ENCODE peak calls at places on chromosomes 6 and 20, in five cellular contexts. One of them, this sample, is unnamed. For H3K79me2, the result is how much of the 10 kb centered on the place peaks cover.

GRCh38 chr6:49097116-49097515 is 365.9 kb downstream of the MMUT start:
- DNase-seq in K562: no peak
- DNase-seq in OCI-LY7: no peak
- DNase-seq in GM23248: no peak
- DNase-seq in neural progenitor cell: no peak
- DNase-seq in this sample: no peak

GRCh38 chr20:10370091-10370887 is 63.7 kb downstream of the MKKS start:
- DNase-seq in K562: no peak
- DNase-seq in OCI-LY7: no peak
- DNase-seq in GM23248: no peak
- DNase-seq in neural progenitor cell: no peak
- DNase-seq in this sample: no peak

GRCh38 chr6:168274046-168274952 is 45.3 kb downstream of the DACT2 start:
- DNase-seq in K562: no peak
- DNase-seq in OCI-LY7: no peak
- DNase-seq in GM23248: no peak
- DNase-seq in neural progenitor cell: no peak
- DNase-seq in this sample: no peak

GRCh38 chr6:109794201-109794926 is 103.3 kb downstream of the FIG4 start:
- DNase-seq in K562: no peak
- DNase-seq in OCI-LY7: peak
- DNase-seq in GM23248: peak
- DNase-seq in neural progenitor cell: no peak
- DNase-seq in this sample: peak

GRCh38 chr6:127392301-127392700 is 48.9 kb upstream of the ECHDC1 start:
- DNase-seq in K562: no peak
- DNase-seq in OCI-LY7: no peak
- DNase-seq in GM23248: no peak
- DNase-seq in neural progenitor cell: no peak
- DNase-seq in this sample: no peak

GRCh38 chr6:106037060-106037459 is 49.1 kb upstream of the PRDM1 start:
- DNase-seq in K562: no peak
- DNase-seq in OCI-LY7: no peak
- DNase-seq in GM23248: peak
- DNase-seq in neural progenitor cell: no peak
- DNase-seq in this sample: peak

GRCh38 chr6:125302840-125303511 is 1.2 kb upstream of the HDDC2 start:
- DNase-seq in K562: peak
- DNase-seq in OCI-LY7: no peak
- DNase-seq in GM23248: no peak
- DNase-seq in neural progenitor cell: no peak
- DNase-seq in this sample: no peak

GRCh38 chr6:137823826-137824501 is 43.1 kb upstream of the TNFAIP3 start:
- DNase-seq in K562: peak
- DNase-seq in OCI-LY7: no peak
- DNase-seq in GM23248: peak
- DNase-seq in neural progenitor cell: peak
- DNase-seq in this sample: no peak

GRCh38 chr6:10099086-10099499 is 315.8 kb downstream of the TFAP2A start:
- DNase-seq in K562: peak
- DNase-seq in OCI-LY7: no peak
- DNase-seq in GM23248: no peak
- DNase-seq in neural progenitor cell: no peak
- DNase-seq in this sample: peak

GRCh38 chr20:32560482-32560988 is 24.6 kb downstream of the NOL4L start:
- DNase-seq in K562: no peak
- DNase-seq in OCI-LY7: no peak
- DNase-seq in GM23248: no peak
- DNase-seq in neural progenitor cell: no peak
- DNase-seq in this sample: no peak

GRCh38 chr6:44115866-44116265 is 11.4 kb downstream of the MRPL14 start:
- DNase-seq in K562: no peak
- DNase-seq in OCI-LY7: no peak
- DNase-seq in GM23248: peak
- DNase-seq in neural progenitor cell: no peak
- DNase-seq in this sample: peak

GRCh38 chr6:44456070-44456965 is 68.8 kb downstream of the CDC5L start:
- DNase-seq in K562: peak
- DNase-seq in OCI-LY7: peak
- DNase-seq in GM23248: peak
- DNase-seq in neural progenitor cell: peak
- DNase-seq in this sample: peak

GRCh38 chr6:170050591-170051041 is 240.3 kb downstream of the DLL1 start:
- DNase-seq in K562: no peak
- DNase-seq in OCI-LY7: no peak
- DNase-seq in GM23248: no peak
- DNase-seq in neural progenitor cell: no peak
- DNase-seq in this sample: no peak

GRCh38 chr20:64091762-64092161 is 7.6 kb upstream of the LKAAEAR1 start:
- DNase-seq in K562: no peak
- DNase-seq in OCI-LY7: no peak
- DNase-seq in GM23248: no peak
- DNase-seq in neural progenitor cell: peak
- DNase-seq in this sample: no peak

GRCh38 chr6:88913471-88913870 is 49.9 kb downstream of the RNGTT start:
- DNase-seq in K562: no peak
- DNase-seq in OCI-LY7: no peak
- DNase-seq in GM23248: no peak
- DNase-seq in neural progenitor cell: no peak
- DNase-seq in this sample: no peak

GRCh38 chr6:7129784-7130569 is 22.2 kb downstream of the RREB1 start:
- DNase-seq in K562: no peak
- DNase-seq in OCI-LY7: no peak
- DNase-seq in GM23248: peak
- DNase-seq in neural progenitor cell: no peak
- DNase-seq in this sample: peak

GRCh38 chr6:54366647-54367327 is 58.5 kb downstream of the TINAG start:
- DNase-seq in K562: no peak
- DNase-seq in OCI-LY7: no peak
- DNase-seq in GM23248: peak
- DNase-seq in neural progenitor cell: no peak
- DNase-seq in this sample: peak

GRCh38 chr6:29813809-29814208 is 13.8 kb upstream of the HLA-G start:
- DNase-seq in K562: peak
- DNase-seq in OCI-LY7: no peak
- DNase-seq in GM23248: peak
- DNase-seq in neural progenitor cell: no peak
- DNase-seq in this sample: peak

GRCh38 chr6:29965873-29966601 is 23.7 kb downstream of the HLA-A start:
- DNase-seq in K562: peak
- DNase-seq in OCI-LY7: peak
- DNase-seq in GM23248: peak
- DNase-seq in neural progenitor cell: peak
- DNase-seq in this sample: peak

GRCh38 chr6:52087498-52087999 is at the start of gene PKHD1:
- DNase-seq in K562: peak
- DNase-seq in OCI-LY7: peak
- DNase-seq in GM23248: peak
- DNase-seq in neural progenitor cell: peak
- DNase-seq in this sample: peak

GRCh38 chr6:169966312-169967181 is 215.1 kb downstream of the ERMARD start:
- DNase-seq in K562: no peak
- DNase-seq in OCI-LY7: no peak
- DNase-seq in GM23248: no peak
- DNase-seq in neural progenitor cell: no peak
- DNase-seq in this sample: no peak

GRCh38 chr20:39880890-39881289 is 808.1 kb downstream of the MAFB start:
- DNase-seq in K562: peak
- DNase-seq in OCI-LY7: no peak
- DNase-seq in GM23248: peak
- DNase-seq in neural progenitor cell: no peak
- DNase-seq in this sample: no peak

DNA sequence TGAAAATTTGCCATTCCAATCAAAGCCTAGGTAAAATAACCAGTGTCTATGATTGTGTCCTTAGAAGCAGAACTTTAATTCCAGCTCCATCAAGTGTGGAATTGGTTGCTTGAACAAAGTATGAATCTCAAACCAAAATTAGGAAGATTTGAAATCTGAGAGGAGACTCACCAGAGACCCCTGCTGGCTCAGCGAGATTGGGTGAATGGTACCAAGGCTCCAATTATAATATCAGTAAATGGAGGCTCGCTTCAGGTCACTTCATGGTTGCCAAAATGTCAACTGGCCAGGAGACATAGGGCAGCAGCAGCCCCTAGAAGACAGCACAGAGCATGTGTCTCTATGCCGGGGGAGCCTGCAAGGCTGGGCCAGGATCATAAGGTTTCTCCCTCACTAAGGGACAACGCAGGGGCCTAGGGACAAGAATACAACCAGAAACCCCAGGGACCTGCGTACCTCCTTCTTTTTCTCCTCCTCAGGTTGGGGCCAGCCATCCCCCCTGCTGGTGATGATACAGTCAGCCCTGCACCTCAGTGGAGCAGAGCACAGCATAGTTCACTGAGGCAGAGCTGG is 14.0 kb downstream of the RBL1 start:
- DNase-seq in K562: no peak
- DNase-seq in OCI-LY7: no peak
- DNase-seq in GM23248: no peak
- DNase-seq in neural progenitor cell: peak
- DNase-seq in this sample: no peak
- H3K79me2 ChIP-seq in K562: under half
- H3K79me2 ChIP-seq in OCI-LY7: half or more
- H3K79me2 ChIP-seq in GM23248: under half
- H3K79me2 ChIP-seq in neural progenitor cell: under half
- H3K79me2 ChIP-seq in this sample: under half

GRCh38 chr20:4645621-4646020 is 76.1 kb upstream of the PRND start:
- DNase-seq in K562: no peak
- DNase-seq in OCI-LY7: no peak
- DNase-seq in GM23248: no peak
- DNase-seq in neural progenitor cell: no peak
- DNase-seq in this sample: no peak
- H3K4me3 ChIP-seq in K562: no peak
- H3K4me3 ChIP-seq in OCI-LY7: no peak
- H3K4me3 ChIP-seq in GM23248: no peak
- H3K4me3 ChIP-seq in neural progenitor cell: no peak
- H3K4me3 ChIP-seq in this sample: no peak

GRCh38 chr20:51400051-51400926 is 142.2 kb downstream of the NFATC2 start:
- DNase-seq in K562: no peak
- DNase-seq in OCI-LY7: peak
- DNase-seq in GM23248: no peak
- DNase-seq in neural progenitor cell: no peak
- DNase-seq in this sample: no peak
- H3K27ac ChIP-seq in K562: no peak
- H3K27ac ChIP-seq in OCI-LY7: peak
- H3K27ac ChIP-seq in GM23248: no peak
- H3K27ac ChIP-seq in neural progenitor cell: no peak
- H3K27ac ChIP-seq in this sample: no peak

DNA sequence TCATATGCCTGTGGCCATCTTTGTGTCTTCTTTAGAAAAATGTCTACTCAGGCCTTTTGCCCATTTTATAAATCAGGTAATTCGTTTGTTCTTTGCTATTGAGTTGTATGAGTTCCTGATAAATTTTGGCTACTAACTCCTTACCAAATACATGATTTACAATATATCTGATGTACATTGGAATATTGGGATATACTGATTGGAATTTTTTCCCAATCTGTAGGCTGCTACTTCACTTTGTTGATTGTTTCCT is 39.2 kb downstream of the BACH2 start:
- DNase-seq in K562: no peak
- DNase-seq in OCI-LY7: no peak
- DNase-seq in GM23248: no peak
- DNase-seq in neural progenitor cell: no peak
- DNase-seq in this sample: no peak
- H3K79me2 ChIP-seq in K562: under half
- H3K79me2 ChIP-seq in OCI-LY7: half or more
- H3K79me2 ChIP-seq in GM23248: under half
- H3K79me2 ChIP-seq in neural progenitor cell: under half
- H3K79me2 ChIP-seq in this sample: under half

DNA sequence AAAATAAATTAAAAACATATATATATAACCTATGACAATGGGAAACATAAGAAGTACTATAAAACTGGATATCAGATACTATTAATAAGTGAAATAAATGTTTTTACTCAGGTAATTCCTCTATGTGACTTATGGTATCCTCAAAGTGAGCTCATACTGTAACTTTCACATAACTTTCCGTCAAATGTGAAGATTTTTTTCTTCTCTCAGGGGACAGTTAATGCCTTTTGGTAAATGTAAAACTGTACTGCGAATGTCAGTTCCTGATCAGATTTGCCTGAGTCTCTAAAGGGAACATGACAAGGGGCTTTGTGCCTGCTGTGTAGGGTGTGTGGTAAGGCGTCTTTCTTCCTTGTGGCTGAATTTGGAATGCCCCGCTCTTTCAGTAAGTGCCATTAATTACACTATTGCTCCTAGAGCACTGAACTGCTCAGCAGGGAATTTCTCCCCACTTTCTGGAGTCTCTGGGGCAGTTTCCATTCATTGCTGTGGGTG is 271.8 kb downstream of the PRL start:
- DNase-seq in K562: peak
- DNase-seq in OCI-LY7: peak
- DNase-seq in GM23248: no peak
- DNase-seq in neural progenitor cell: no peak
- DNase-seq in this sample: no peak
- H3K4me3 ChIP-seq in K562: peak
- H3K4me3 ChIP-seq in OCI-LY7: peak
- H3K4me3 ChIP-seq in GM23248: no peak
- H3K4me3 ChIP-seq in neural progenitor cell: peak
- H3K4me3 ChIP-seq in this sample: no peak

GRCh38 chr6:78530208-78530607 is 337.1 kb upstream of the IRAK1BP1 start:
- DNase-seq in K562: no peak
- DNase-seq in OCI-LY7: no peak
- DNase-seq in GM23248: no peak
- DNase-seq in neural progenitor cell: peak
- DNase-seq in this sample: no peak
- H3K27ac ChIP-seq in K562: no peak
- H3K27ac ChIP-seq in OCI-LY7: no peak
- H3K27ac ChIP-seq in GM23248: no peak
- H3K27ac ChIP-seq in neural progenitor cell: no peak
- H3K27ac ChIP-seq in this sample: no peak

DNA sequence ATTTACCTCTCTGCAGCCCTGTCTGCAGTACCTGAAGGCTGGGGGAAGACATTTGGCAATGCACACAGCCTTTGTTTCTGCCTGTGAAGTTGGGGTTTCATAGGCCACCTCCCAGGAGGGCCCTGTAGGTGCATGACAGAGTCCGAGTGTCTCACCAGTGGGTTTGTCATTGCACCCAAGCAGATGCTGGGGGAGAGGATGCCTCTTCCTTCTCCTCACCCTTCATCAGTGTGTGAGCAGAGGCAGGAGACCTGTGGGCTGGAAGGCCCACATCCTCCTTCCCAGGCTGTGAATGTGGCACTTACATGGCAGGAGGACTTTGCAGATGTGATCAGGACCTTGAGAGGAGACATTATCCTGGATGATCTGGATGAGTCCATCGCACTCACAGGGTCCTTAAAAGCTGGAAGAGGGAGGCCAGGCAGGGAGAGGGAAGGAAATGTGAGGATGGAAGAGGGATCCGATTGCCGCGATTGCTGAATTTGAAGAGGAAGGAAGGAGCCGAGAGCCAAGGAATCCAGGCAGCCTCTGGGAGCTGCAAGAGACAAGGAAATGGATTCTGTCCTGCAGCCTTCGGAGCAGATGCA is 30.4 kb downstream of the SYNJ2 start:
- DNase-seq in K562: no peak
- DNase-seq in OCI-LY7: no peak
- DNase-seq in GM23248: no peak
- DNase-seq in neural progenitor cell: no peak
- DNase-seq in this sample: no peak
- H3K79me2 ChIP-seq in K562: under half
- H3K79me2 ChIP-seq in OCI-LY7: under half
- H3K79me2 ChIP-seq in GM23248: half or more
- H3K79me2 ChIP-seq in neural progenitor cell: under half
- H3K79me2 ChIP-seq in this sample: half or more

This sample was measured in PC-3.